ENCODE peak calls at places on chromosomes 4 and X, in six cellular contexts. Q, X, A, H, S and C are unnamed samples. For H3K36me3, the result is how much of the 10 kb centered on the place peaks cover.

GRCh38 chr4:32499176-32499575 is 1779.0 kb downstream of the PCDH7 start:
- DNase-seq in X (no peak), A (no peak), H (no peak), Q (no peak), S (no peak), C (no peak)

GRCh38 chr4:30536231-30536630 is 183.9 kb upstream of the PCDH7 start:
- DNase-seq in H (no peak), X (no peak), Q (no peak), A (no peak), S (no peak), C (no peak)

GRCh38 chrX:112820364-112821308 is 20.0 kb downstream of the AMOT start:
- DNase-seq in Q (no peak), H (no peak), X (no peak), S (no peak), A (no peak), C (no peak)

GRCh38 chr4:87734084-87734483 is 65.3 kb upstream of the IBSP start:
- DNase-seq in A (no peak), X (no peak), H (no peak), Q (no peak), S (no peak), C (no peak)

GRCh38 chrX:14616876-14617275 is 87.5 kb downstream of the GLRA2 start:
- DNase-seq in S (no peak), X (no peak), A (no peak), H (no peak), Q (no peak), C (no peak)

GRCh38 chrX:7889138-7889537 is 38.1 kb downstream of the PNPLA4 start:
- DNase-seq in A (no peak), Q (no peak), S (no peak), H (no peak), X (no peak), C (no peak)

GRCh38 chr4:2834001-2834921 is 9.4 kb upstream of the ADD1 start:
- DNase-seq in H (peak), A (no peak), X (no peak), Q (peak), S (no peak), C (no peak)

GRCh38 chrX:39899876-39900787 is 197.6 kb downstream of the BCOR start:
- DNase-seq in X (no peak), Q (no peak), A (no peak), S (no peak), H (no peak), C (no peak)

GRCh38 chr4:31768756-31769155 is 1048.6 kb downstream of the PCDH7 start:
- DNase-seq in S (no peak), A (no peak), H (no peak), X (no peak), Q (no peak), C (no peak)

GRCh38 chr4:7970031-7970946 is 30.6 kb upstream of the AFAP1 start:
- DNase-seq in H (no peak), A (no peak), Q (peak), S (no peak), X (peak), C (peak)

GRCh38 chr4:106208481-106209460 is 107.2 kb downstream of the TBCK start:
- DNase-seq in H (peak), A (no peak), X (no peak), Q (no peak), S (no peak), C (no peak)

GRCh38 chr4:109294006-109294405 is 8.5 kb downstream of the COL25A1 start:
- DNase-seq in X (no peak), S (no peak), Q (no peak), H (no peak), A (no peak), C (no peak)

GRCh38 chr4:174828845-174829701 is at the start of gene GLRA3:
- DNase-seq in H (peak), X (no peak), A (peak), S (no peak), Q (no peak), C (no peak)

GRCh38 chr4:75036046-75036445 is 103.1 kb downstream of the PARM1 start:
- DNase-seq in A (no peak), S (no peak), H (no peak), X (no peak), Q (no peak), C (no peak)

GRCh38 chr4:100284302-100284701 is 94.0 kb upstream of the DDIT4L start:
- DNase-seq in A (no peak), Q (no peak), X (no peak), S (no peak), H (no peak), C (no peak)

GRCh38 chrX:7062276-7062675 is 85.2 kb upstream of the STS start:
- DNase-seq in S (no peak), H (no peak), A (no peak), X (no peak), Q (no peak), C (no peak)

GRCh38 chr4:123869517-123870282 is 473.1 kb downstream of the SPRY1 start:
- DNase-seq in Q (no peak), S (peak), H (no peak), X (no peak), A (no peak), C (no peak)

GRCh38 chr4:139676913-139677585 is 11.4 kb downstream of the MGST2 start:
- DNase-seq in X (no peak), H (no peak), Q (no peak), S (no peak), A (no peak), C (no peak)

GRCh38 chr4:6516762-6517161 is 44.3 kb upstream of the PPP2R2C start:
- DNase-seq in Q (no peak), A (no peak), S (peak), H (no peak), X (no peak), C (no peak)

GRCh38 chr4:158020734-158021346 is 152.0 kb downstream of the GASK1B start:
- DNase-seq in A (no peak), Q (no peak), S (no peak), H (no peak), X (no peak), C (no peak)

GRCh38 chr4:153931804-153932203 is 142.9 kb upstream of the SFRP2 start:
- DNase-seq in S (no peak), X (no peak), Q (no peak), H (no peak), A (no peak), C (no peak)

GRCh38 chr4:31968842-31969241 is 1248.7 kb downstream of the PCDH7 start:
- DNase-seq in X (no peak), H (no peak), Q (no peak), A (no peak), S (no peak), C (no peak)

GRCh38 chr4:94412019-94413017 is 39.4 kb upstream of the PDLIM5 start:
- DNase-seq in Q (peak), A (no peak), H (no peak), X (no peak), S (no peak), C (no peak)

GRCh38 chrX:93673056-93673868 is at the start of gene NAP1L3:
- DNase-seq in X (peak), H (peak), A (peak), S (peak), Q (peak), C (peak)

GRCh38 chr4:680931-681645 is 6.7 kb downstream of the MYL5 start:
- DNase-seq in X (peak), S (peak), A (peak), H (peak), Q (no peak), C (peak)

GRCh38 chrX:2311483-2311882 is 189.3 kb downstream of the DHRSX start:
- DNase-seq in X (no peak), Q (no peak), S (no peak), H (no peak), A (no peak), C (no peak)

GRCh38 chr4:117137143-117137542 is 51.8 kb upstream of the TRAM1L1 start:
- DNase-seq in X (no peak), A (no peak), Q (no peak), S (no peak), H (no peak), C (no peak)

GRCh38 chrX:153725832-153726285 is 1.2 kb downstream of the ABCD1 start:
- DNase-seq in S (no peak), H (no peak), Q (peak), X (no peak), A (no peak), C (no peak)
- H3K4me3 ChIP-seq in S (no peak), H (peak), Q (peak), X (no peak), A (peak), C (no peak)

GRCh38 chr4:145845118-145845517 is 93.5 kb downstream of the ZNF827 start:
- DNase-seq in H (no peak), A (no peak), Q (no peak), X (no peak), S (no peak), C (no peak)

GRCh38 chr4:145843651-145844050 is 95.0 kb downstream of the ZNF827 start:
- DNase-seq in A (no peak), H (no peak), X (no peak), Q (no peak), S (no peak), C (no peak)

GRCh38 chr4:145852256-145852839 is 86.3 kb downstream of the ZNF827 start:
- DNase-seq in X (no peak), H (no peak), Q (no peak), S (no peak), A (no peak), C (no peak)

GRCh38 chr4:145851516-145852201 is 87.0 kb downstream of the ZNF827 start:
- DNase-seq in H (no peak), Q (no peak), S (no peak), A (no peak), X (no peak), C (no peak)

GRCh38 chr4:145847764-145848163 is 90.9 kb downstream of the ZNF827 start:
- DNase-seq in A (no peak), Q (no peak), H (no peak), S (no peak), X (no peak), C (no peak)
- H3K36me3 ChIP-seq in A (under half), Q (under half), H (under half), S (under half), X (under half), C (under half)

DNA sequence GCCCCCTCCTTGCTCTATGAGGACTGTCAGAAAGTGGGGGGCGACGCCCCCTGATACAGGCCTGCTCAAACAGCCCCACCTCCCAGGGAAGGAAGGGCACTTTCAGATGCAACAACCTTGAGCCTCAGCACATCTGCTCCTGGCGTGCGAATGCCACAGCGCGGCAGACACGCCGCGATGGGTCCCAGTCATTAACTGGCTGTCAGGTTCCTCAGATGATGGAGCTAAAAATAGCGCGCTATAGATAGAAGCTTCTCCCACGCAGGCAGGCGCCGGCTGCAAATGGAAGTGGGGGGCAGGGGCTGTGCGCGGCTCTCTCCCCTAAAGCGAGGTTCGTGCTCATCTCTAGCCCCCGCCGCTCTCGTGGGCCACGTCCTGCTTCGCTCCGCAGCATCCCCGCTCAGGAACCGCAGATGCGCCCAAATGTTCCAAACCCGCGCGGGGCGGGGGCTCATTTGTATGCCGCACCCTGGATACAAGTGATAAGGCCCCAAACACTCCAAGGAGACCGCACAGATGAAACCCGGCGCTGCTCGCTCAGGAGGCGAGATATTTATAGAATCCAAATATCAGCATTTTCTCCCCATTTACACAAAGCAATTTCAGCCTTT is 57.7 kb upstream of the LGI2 start:
- DNase-seq in S (peak), Q (no peak), H (no peak), A (no peak), X (no peak), C (no peak)
- H3K4me3 ChIP-seq in S (peak), Q (peak), H (peak), A (peak), X (no peak), C (no peak)

GRCh38 chr4:67659065-67659464 is 41.9 kb downstream of the UBA6 start:
- DNase-seq in X (no peak), S (no peak), H (no peak), Q (no peak), A (no peak), C (no peak)
- H3K36me3 ChIP-seq in X (under half), S (half or more), H (half or more), Q (under half), A (under half), C (under half)

DNA sequence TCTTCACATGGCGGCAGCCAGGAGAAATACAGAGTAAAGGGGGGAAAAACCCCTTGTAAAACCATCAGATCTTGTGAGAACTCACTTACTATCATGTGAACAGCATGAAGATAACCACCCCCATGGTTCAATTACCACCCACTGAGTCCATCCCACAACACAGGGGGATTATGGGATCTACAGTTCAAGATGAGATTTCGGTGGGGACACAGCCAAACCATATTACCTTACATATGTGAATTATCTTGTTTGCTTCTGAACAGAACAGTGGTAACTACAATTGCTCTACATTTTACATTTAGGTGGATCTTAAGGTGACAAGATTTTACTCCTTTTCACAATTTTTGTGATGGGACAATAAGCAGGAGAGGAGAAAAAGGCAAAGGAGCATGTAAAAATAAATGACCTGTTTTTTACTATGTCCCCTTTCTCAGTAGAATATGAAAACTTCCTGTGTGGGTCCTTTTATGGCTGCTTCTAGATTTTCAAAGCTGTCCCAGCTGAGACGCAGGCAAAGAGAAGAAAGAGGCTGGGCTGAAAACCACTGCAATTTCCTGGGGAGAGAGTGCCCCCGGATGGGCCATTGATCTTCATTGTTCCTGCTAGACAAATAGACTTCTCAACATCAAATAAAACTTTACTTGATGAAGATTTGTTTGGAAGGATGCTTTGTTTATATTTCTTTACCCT is 45.9 kb upstream of the PGM2 start:
- DNase-seq in Q (no peak), A (no peak), H (no peak), X (peak), S (no peak), C (peak)
- H3K4me3 ChIP-seq in Q (no peak), A (no peak), H (no peak), X (peak), S (no peak), C (no peak)

GRCh38 chrX:24733111-24733510 is 39.4 kb downstream of the POLA1 start:
- DNase-seq in H (no peak), Q (no peak), A (no peak), X (no peak), S (no peak), C (no peak)

GRCh38 chrX:24728530-24728929 is 34.8 kb downstream of the POLA1 start:
- DNase-seq in S (no peak), A (no peak), X (no peak), H (no peak), Q (no peak), C (no peak)

GRCh38 chrX:24732705-24733104 is 39.0 kb downstream of the POLA1 start:
- DNase-seq in S (no peak), A (no peak), H (no peak), Q (no peak), X (no peak), C (no peak)
- H3K36me3 ChIP-seq in S (under half), A (under half), H (under half), Q (under half), X (under half), C (under half)

DNA sequence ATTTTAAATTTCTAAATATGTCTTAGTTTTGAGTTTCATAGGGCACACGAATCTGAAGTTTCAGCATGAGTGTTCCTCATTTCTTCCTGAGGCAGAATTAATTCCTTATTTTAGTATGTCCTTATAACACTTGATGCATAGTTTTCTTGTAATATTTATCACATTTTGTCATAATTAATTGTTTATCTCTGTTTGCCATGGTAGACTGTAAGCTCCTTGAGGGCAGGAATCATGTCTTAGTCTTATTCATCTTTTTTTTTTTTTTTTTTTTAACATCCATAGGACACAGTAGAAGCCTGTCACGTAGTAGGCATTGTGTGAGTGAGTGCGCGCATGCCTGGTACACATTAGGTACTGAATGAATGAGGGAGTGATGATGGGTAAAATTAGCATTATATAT is 131.7 kb downstream of the STAG2 start:
- DNase-seq in X (no peak), H (no peak), A (no peak), S (no peak), Q (no peak), C (no peak)
- H3K4me3 ChIP-seq in X (no peak), H (no peak), A (no peak), S (no peak), Q (no peak), C (no peak)

GRCh38 chr4:184960505-184960971 is 57.8 kb upstream of the HELT start:
- DNase-seq in H (no peak), Q (no peak), X (no peak), A (no peak), S (no peak), C (no peak)

GRCh38 chr4:184959786-184960185 is 58.5 kb upstream of the HELT start:
- DNase-seq in S (no peak), H (no peak), X (no peak), Q (no peak), A (no peak), C (no peak)

GRCh38 chr4:184961693-184962092 is 56.6 kb upstream of the HELT start:
- DNase-seq in S (no peak), H (no peak), X (no peak), Q (no peak), A (no peak), C (no peak)

GRCh38 chr4:184959309-184959708 is 59.0 kb upstream of the HELT start:
- DNase-seq in Q (no peak), S (no peak), A (no peak), X (no peak), H (no peak), C (no peak)

GRCh38 chr4:184962125-184962638 is 56.1 kb upstream of the HELT start:
- DNase-seq in Q (no peak), A (no peak), S (no peak), H (no peak), X (no peak), C (no peak)
- H3K36me3 ChIP-seq in Q (under half), A (under half), S (under half), H (under half), X (under half), C (under half)